ENCODE peak calls at places on chromosomes 7 and 10, in seven cellular contexts. Q, T, S, U, J, L and D are unnamed samples.

GRCh38 chr10:87605656-87606308 is 53.9 kb upstream of the PAPSS2 start:
- DNase-seq in Q (no peak), T (no peak), S (no peak), U (no peak), J (peak; percentile 53), L (peak; percentile 65), D (no peak)

GRCh38 chr10:2986341-2986933 is 80.9 kb upstream of the PFKP start:
- DNase-seq in Q (peak; percentile 17), T (no peak), S (no peak), U (no peak), J (no peak), L (no peak), D (no peak)

GRCh38 chr10:114869500-114869899 is 47.9 kb downstream of the FHIP2A start:
- DNase-seq in Q (no peak), T (no peak), S (no peak), U (no peak), J (peak; percentile 87), L (peak; percentile 92), D (no peak)

GRCh38 chr7:105677803-105678583 is 96.7 kb upstream of the EFCAB10 start:
- DNase-seq in Q (no peak), T (no peak), S (peak; percentile 28), U (no peak), J (no peak), L (no peak), D (no peak)

GRCh38 chr7:112550468-112551060 is 69.8 kb downstream of the LSMEM1 start:
- DNase-seq in Q (no peak), T (no peak), S (no peak), U (peak; percentile 63), J (peak; percentile 80), L (peak; percentile 86), D (no peak)

GRCh38 chr10:78579995-78580394 is 488.8 kb upstream of the ZMIZ1 start:
- DNase-seq in Q (no peak), T (peak; percentile 82), S (peak; percentile 43), U (no peak), J (peak; percentile 87), L (no peak), D (no peak)

GRCh38 chr10:127998517-127999144 is 91.7 kb downstream of the PTPRE start:
- DNase-seq in Q (no peak), T (no peak), S (no peak), U (no peak), J (no peak), L (no peak), D (peak; percentile 28)

GRCh38 chr7:113307147-113307546 is 188.8 kb upstream of the SMIM30 start:
- DNase-seq in Q (no peak), T (no peak), S (no peak), U (no peak), J (no peak), L (no peak), D (no peak)

GRCh38 chr10:125006921-125007391 is 65.0 kb downstream of the ZRANB1 start:
- DNase-seq in Q (no peak), T (peak; percentile 48), S (no peak), U (no peak), J (peak; percentile 31), L (peak; percentile 27), D (peak; percentile 72)

GRCh38 chr10:78512205-78512550 is 478.5 kb downstream of the RPS24 start:
- DNase-seq in Q (no peak), T (no peak), S (no peak), U (no peak), J (no peak), L (no peak), D (no peak)

DNA sequence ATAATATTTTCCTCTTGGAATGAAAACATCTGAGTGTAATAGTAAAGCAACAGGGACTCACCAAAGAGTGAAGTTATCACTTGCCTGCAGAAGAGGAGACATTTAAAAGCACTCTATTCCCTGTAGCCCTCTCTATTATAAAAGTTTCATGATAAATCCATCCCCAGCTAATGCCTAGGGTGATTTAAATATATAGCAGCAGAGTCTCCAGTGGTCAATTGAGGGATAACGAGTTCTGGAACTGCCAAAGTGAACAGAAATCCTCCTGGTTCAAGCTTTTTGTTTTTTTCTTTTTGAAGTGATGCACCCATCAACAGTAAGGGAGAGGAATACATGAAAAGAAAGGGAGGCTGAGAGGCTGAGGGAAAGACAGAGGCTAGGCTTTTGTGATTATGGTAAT is 87.3 kb downstream of the EVX1 start:
- DNase-seq in Q (no peak), T (no peak), S (no peak), U (no peak), J (no peak), L (peak; percentile 4), D (no peak)
- TF ChIP-seq CTCF in Q (no peak), T (no peak), S (no peak), U (peak; percentile 56), J (peak; percentile 23), L (peak; percentile 18), D (no peak)

GRCh38 chr7:7812112-7812511 is 93.7 kb upstream of the RPA3 start:
- DNase-seq in Q (no peak), T (no peak), S (no peak), U (no peak), J (no peak), L (peak; percentile 38), D (no peak)

GRCh38 chr7:7817748-7818147 is 99.3 kb upstream of the RPA3 start:
- DNase-seq in Q (no peak), T (no peak), S (no peak), U (no peak), J (no peak), L (no peak), D (no peak)

GRCh38 chr7:7816084-7816483 is 97.7 kb upstream of the RPA3 start:
- DNase-seq in Q (no peak), T (no peak), S (no peak), U (no peak), J (no peak), L (no peak), D (no peak)

GRCh38 chr7:7816816-7817536 is 98.6 kb upstream of the RPA3 start:
- DNase-seq in Q (no peak), T (no peak), S (no peak), U (no peak), J (no peak), L (no peak), D (no peak)

GRCh38 chr7:7815395-7815794 is 97.0 kb upstream of the RPA3 start:
- DNase-seq in Q (no peak), T (no peak), S (no peak), U (no peak), J (no peak), L (no peak), D (no peak)
- H3K4me3 ChIP-seq in Q (no peak overlapping the region), T (no peak overlapping the region), S (no peak overlapping the region), U (no peak overlapping the region), J (no peak overlapping the region), L (no peak overlapping the region), D (no peak overlapping the region)

GRCh38 chr7:3092468-3092867 is 48.8 kb upstream of the CARD11 start:
- DNase-seq in Q (no peak), T (peak; percentile 76), S (peak; percentile 29), U (no peak), J (no peak), L (peak; percentile 57), D (no peak)

GRCh38 chr7:3095046-3095445 is 51.4 kb upstream of the CARD11 start:
- DNase-seq in Q (no peak), T (no peak), S (no peak), U (no peak), J (no peak), L (no peak), D (no peak)

GRCh38 chr7:3087243-3087642 is 43.6 kb upstream of the CARD11 start:
- DNase-seq in Q (no peak), T (no peak), S (no peak), U (no peak), J (no peak), L (peak; percentile 85), D (no peak)

GRCh38 chr7:3091631-3092030 is 48.0 kb upstream of the CARD11 start:
- DNase-seq in Q (no peak), T (no peak), S (no peak), U (no peak), J (no peak), L (no peak), D (no peak)

GRCh38 chr7:3089493-3089892 is 45.8 kb upstream of the CARD11 start:
- DNase-seq in Q (no peak), T (no peak), S (no peak), U (peak; percentile 89), J (peak; percentile 15), L (peak; percentile 34), D (no peak)
- TF ChIP-seq CTCF in Q (no peak), T (peak; percentile 35), S (no peak), U (peak; percentile 92), J (peak; percentile 51), L (peak; percentile 58), D (no peak)

DNA sequence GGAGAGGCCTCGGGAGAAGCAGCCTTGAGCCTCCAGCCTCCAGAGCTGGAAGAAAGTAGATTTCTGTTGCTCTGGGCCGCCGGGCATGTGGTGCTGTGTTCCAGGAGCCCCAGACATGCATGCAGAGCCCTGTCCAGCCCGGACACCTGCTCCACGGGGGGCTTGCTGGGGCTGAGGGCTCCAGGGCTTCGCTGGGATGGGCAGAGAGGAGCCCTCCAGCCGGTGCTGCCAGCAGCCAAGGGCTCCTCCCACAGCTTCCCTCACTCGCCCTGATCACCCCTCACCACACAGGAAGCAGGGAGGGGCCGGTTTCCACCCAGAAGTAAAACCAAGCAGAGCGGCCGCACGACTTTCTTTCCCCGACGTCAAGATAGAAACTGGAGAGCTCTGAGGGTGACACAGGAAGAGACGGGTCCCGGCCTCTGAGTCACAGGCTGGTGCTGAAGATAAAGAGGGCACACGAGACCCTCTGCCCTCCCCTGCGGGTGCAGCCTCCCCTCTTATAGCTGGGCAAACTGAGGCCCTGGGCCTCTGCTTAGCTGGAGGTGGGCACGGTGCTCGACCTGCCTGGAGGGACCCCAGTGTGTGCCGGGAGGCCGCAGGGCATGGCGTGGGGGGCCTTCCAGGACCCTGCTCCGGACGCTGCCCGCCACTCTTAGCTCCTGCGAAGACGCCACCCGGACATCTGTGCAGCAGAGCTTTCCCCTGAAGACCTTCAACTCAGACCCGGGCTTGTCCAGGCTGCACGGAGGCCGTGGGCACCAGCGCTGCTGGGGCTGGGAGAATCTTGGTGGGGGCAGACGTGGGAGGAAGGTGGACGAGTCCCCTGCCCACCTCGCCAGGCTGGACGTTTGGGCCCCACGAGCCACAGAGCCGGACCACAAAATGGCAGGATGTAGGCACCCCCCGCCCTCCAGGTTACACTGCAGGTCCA is 31.1 kb downstream of the ADAP1 start:
- DNase-seq in Q (peak; percentile 31), T (peak; percentile 89), S (peak; percentile 65), U (peak; percentile 79), J (peak; percentile 48), L (peak; percentile 34), D (no peak)
- H3K4me3 ChIP-seq in Q (peak overlapping the region; percentile 27), T (no peak overlapping the region), S (peak overlapping the region; percentile 11), U (no peak overlapping the region), J (no peak overlapping the region), L (no peak overlapping the region), D (peak overlapping the region; percentile 35)

GRCh38 chr7:86989407-86989806 is 70.0 kb downstream of the ELAPOR2 start:
- DNase-seq in Q (no peak), T (no peak), S (no peak), U (no peak), J (no peak), L (no peak), D (no peak)
- TF ChIP-seq CTCF in Q (no peak), T (no peak), S (no peak), U (no peak), J (no peak), L (no peak), D (no peak)

GRCh38 chr7:82441916-82442478 is 1.6 kb downstream of the CACNA2D1 start:
- DNase-seq in Q (no peak), T (no peak), S (no peak), U (peak; percentile 44), J (peak; percentile 38), L (peak; percentile 24), D (no peak)
- H3K4me3 ChIP-seq in Q (peak overlapping the region; percentile 86), T (peak overlapping the region; percentile 57), S (peak overlapping the region; percentile 79), U (peak overlapping the region; percentile 91), J (peak overlapping the region; percentile 98), L (peak overlapping the region; percentile 84), D (peak overlapping the region; percentile 94)